ENCODE peak calls at places on chromosome 12, in six cellular contexts. V is H54; M is skeletal muscle cell; Y is GM12865; H is left lobe of liver; F is effector memory CD4-positive, alpha-beta T cell. J is an unnamed sample.

GRCh38 chr12:47876404-47876960 is 28.3 kb downstream of the VDR start:
- DNase-seq in F (no peak), M (no peak), V (no peak), Y (no peak), H (no peak), J (no peak)

GRCh38 chr12:104687823-104688573 is 231.2 kb downstream of the CHST11 start:
- DNase-seq in H (no peak), M (no peak), F (no peak), V (no peak), Y (no peak), J (no peak)

GRCh38 chr12:102427542-102427923 is 52.8 kb downstream of the IGF1 start:
- DNase-seq in Y (no peak), H (peak), M (no peak), V (no peak), F (no peak), J (no peak)

GRCh38 chr12:82326905-82327503 is 31.2 kb downstream of the CCDC59 start:
- DNase-seq in V (no peak), Y (peak), F (no peak), M (no peak), H (no peak), J (peak)

GRCh38 chr12:43079481-43079880 is 472.5 kb downstream of the ADAMTS20 start:
- DNase-seq in Y (no peak), F (no peak), M (no peak), V (no peak), H (no peak), J (no peak)

GRCh38 chr12:8699714-8700113 is 1.9 kb downstream of the RIMKLB start:
- DNase-seq in F (no peak), V (no peak), Y (no peak), H (no peak), M (no peak), J (no peak)

GRCh38 chr12:18799561-18799960 is 61.6 kb downstream of the CAPZA3 start:
- DNase-seq in H (no peak), Y (no peak), V (no peak), F (no peak), M (no peak), J (no peak)

GRCh38 chr12:78181544-78182162 is 351.0 kb downstream of the NAV3 start:
- DNase-seq in Y (peak), H (no peak), V (no peak), F (no peak), M (no peak), J (no peak)

GRCh38 chr12:51678086-51678724 is 87.2 kb downstream of the SCN8A start:
- DNase-seq in V (peak), M (no peak), H (peak), Y (peak), F (no peak), J (peak)